ENCODE peak calls at places on chromosomes 12 and 14, in seven cellular contexts. H is IMR-90, D is mesenchymal stem cell, X is neuronal stem cell, Y is H1, V is mesendoderm, U is H9. R is an unnamed sample.

GRCh38 chr12:1507308-1507707 is 87.1 kb downstream of the FBXL14 start:
- DNase-seq in H (no peak), D (no peak), X (no peak), Y (no peak), V (no peak), U (peak; percentile 25), R (no peak)

GRCh38 chr14:99716091-99716849 is 32.2 kb downstream of the CYP46A1 start:
- DNase-seq in H (no peak), D (no peak), X (no peak), Y (no peak), V (no peak), U (peak; percentile 15), R (no peak)

GRCh38 chr14:57060276-57060956 is 208.3 kb downstream of the EXOC5 start:
- DNase-seq in H (no peak), D (no peak), X (no peak), Y (no peak), V (peak; percentile 73), U (no peak), R (no peak)

GRCh38 chr14:99603471-99603933 is 505 bp downstream of the CCDC85C start:
- DNase-seq in H (peak; percentile 49), D (peak; percentile 42), X (no peak), Y (no peak), V (peak; percentile 77), U (peak; percentile 56), R (peak; percentile 23)

GRCh38 chr12:130559806-130560205 is 156.3 kb downstream of the RIMBP2 start:
- DNase-seq in H (no peak), D (no peak), X (no peak), Y (no peak), V (no peak), U (no peak), R (no peak)

GRCh38 chr14:72916174-72916573 is 10.1 kb upstream of the DCAF4 start:
- DNase-seq in H (peak; percentile 20), D (no peak), X (no peak), Y (no peak), V (no peak), U (no peak), R (no peak)

GRCh38 chr12:75932241-75932640 is 99.3 kb downstream of the PHLDA1 start:
- DNase-seq in H (no peak), D (no peak), X (no peak), Y (no peak), V (no peak), U (no peak), R (no peak)

GRCh38 chr14:61928300-61928699 is 166.1 kb downstream of the SNAPC1 start:
- DNase-seq in H (no peak), D (no peak), X (no peak), Y (no peak), V (no peak), U (no peak), R (no peak)

GRCh38 chr12:116171549-116171948 is 105.9 kb downstream of the MED13L start:
- DNase-seq in H (peak; percentile 54), D (peak; percentile 40), X (no peak), Y (no peak), V (no peak), U (no peak), R (no peak)

GRCh38 chr14:23695220-23695999 is 59.2 kb downstream of the DHRS2 start:
- DNase-seq in H (no peak), D (no peak), X (peak; percentile 38), Y (no peak), V (peak; percentile 62), U (peak; percentile 45), R (no peak)

GRCh38 chr14:23693252-23693775 is 57.1 kb downstream of the DHRS2 start:
- DNase-seq in H (no peak), D (no peak), X (no peak), Y (no peak), V (no peak), U (no peak), R (no peak)

GRCh38 chr14:23696706-23697239 is 60.6 kb downstream of the DHRS2 start:
- DNase-seq in H (no peak), D (no peak), X (no peak), Y (no peak), V (no peak), U (no peak), R (no peak)

GRCh38 chr14:23694085-23694975 is 58.2 kb downstream of the DHRS2 start:
- DNase-seq in H (peak; percentile 2), D (no peak), X (no peak), Y (no peak), V (peak; percentile 95), U (peak; percentile 40), R (peak; percentile 96)

GRCh38 chr14:23697689-23698088 is 61.5 kb downstream of the DHRS2 start:
- DNase-seq in H (no peak), D (no peak), X (no peak), Y (no peak), V (no peak), U (no peak), R (no peak)
- H3K18ac ChIP-seq in H (no peak overlapping the region), D (no peak overlapping the region), X (no peak overlapping the region), Y (no peak overlapping the region), V (no peak overlapping the region), U (no peak overlapping the region), R (no peak overlapping the region)

DNA sequence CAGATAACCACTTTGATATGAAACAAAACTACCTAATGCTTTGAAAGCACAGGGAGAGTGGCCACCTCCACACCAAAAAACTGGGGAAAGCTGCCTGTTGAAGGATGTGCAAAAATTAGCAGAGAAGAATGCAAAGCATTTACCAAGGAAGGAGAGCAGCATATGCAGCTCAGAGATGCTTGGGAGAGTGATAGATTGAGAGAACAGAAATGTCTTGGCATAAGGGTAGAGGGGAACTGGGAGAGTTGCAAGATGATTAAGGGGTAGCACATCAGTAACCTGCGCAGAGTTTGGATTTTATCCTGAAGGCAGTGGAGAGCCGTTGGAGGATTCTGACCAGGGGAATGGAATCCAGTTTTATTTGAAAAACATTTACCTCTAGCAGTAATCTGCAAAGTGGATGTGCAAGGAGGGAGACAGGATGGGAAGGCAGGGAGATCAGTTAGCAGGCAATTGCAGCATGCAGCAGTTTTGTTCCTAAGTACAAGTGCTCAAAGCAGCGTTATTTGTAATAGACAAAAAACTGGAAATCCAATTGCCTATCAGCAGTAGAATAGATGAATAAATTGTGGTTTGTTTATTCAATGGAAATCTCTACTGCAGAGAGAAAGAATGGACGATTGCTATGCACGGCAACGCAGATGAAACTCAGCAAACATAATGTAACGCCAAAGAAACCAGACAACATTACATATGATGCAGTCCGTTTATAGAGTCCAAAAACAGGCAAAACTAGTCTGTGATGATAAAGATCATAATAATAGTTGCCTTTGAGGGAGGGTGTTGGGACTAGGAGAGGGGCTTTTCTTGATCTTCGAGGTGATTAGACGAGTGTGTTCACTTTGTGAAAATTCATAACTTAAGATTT is 81.5 kb downstream of the BHLHE41 start:
- DNase-seq in H (no peak), D (no peak), X (no peak), Y (no peak), V (peak; percentile 30), U (no peak), R (peak; percentile 63)
- H3K9ac ChIP-seq in H (no peak overlapping the region), D (peak overlapping the region; percentile 40), X (no peak overlapping the region), Y (no peak overlapping the region), V (no peak overlapping the region), U (no peak overlapping the region), R (no peak overlapping the region)

GRCh38 chr12:4960547-4960946 is 50.8 kb downstream of the KCNA1 start:
- DNase-seq in H (no peak), D (no peak), X (no peak), Y (no peak), V (no peak), U (no peak), R (no peak)
- H3K23ac ChIP-seq in H (no peak overlapping the region), D (no peak overlapping the region), X (no peak overlapping the region), Y (no peak overlapping the region), V (no peak overlapping the region), U (no peak overlapping the region), R (no peak overlapping the region)

DNA sequence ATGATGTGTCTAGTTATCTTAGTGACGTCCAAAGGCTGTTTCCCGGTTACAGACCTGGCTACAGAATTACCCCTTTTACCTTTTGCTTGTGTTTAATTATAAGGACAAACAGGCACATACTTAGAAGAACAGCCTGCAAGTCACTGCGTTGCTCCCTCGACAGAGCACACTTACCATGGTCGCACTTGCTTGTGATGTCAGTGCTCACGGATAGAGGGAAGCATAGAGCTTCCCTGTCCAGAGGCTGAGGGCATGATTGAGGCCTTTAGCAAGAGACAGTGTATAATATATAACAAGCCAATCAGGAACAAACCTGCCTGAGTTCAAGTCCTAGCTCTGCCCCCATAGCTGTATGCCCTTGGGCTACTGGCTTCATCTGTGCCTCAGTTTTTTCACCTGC is 73.2 kb upstream of the SCN8A start:
- DNase-seq in H (no peak), D (no peak), X (no peak), Y (no peak), V (peak; percentile 63), U (peak; percentile 67), R (no peak)
- H3K18ac ChIP-seq in H (no peak overlapping the region), D (no peak overlapping the region), X (no peak overlapping the region), Y (no peak overlapping the region), V (no peak overlapping the region), U (no peak overlapping the region), R (no peak overlapping the region)

DNA sequence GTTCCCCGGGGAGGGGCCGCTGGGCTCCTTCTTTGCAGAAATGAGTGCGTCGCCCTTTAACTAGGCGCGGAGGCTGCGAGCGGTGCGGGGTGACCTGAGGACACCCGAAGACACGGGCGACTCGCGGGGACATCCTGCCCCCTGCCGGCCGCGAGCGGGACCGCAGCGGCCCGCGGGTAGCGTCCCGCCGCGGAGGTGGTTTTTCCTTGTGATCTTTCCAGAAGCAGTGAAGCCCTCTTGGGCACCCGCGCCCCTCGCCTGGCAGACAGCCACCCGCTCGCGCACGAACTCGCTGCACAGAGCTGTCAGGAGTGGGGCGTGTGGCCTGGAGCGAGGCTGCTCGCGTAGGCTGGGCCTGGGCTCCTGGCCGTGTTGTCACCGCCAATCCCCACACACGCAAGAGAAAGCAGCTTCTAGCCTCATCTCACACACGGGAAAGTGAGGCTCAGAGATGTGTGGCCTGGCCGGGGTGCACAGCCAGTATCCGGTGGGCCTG is 67.2 kb downstream of the DIO3 start:
- DNase-seq in H (peak; percentile 36), D (peak; percentile 49), X (peak; percentile 69), Y (peak; percentile 54), V (peak; percentile 77), U (peak; percentile 80), R (peak; percentile 32)
- H3K9ac ChIP-seq in H (peak overlapping the region; percentile 52), D (peak overlapping the region; percentile 68), X (peak overlapping the region; percentile 70), Y (no peak overlapping the region), V (peak overlapping the region; percentile 70), U (no peak overlapping the region), R (no peak overlapping the region)

GRCh38 chr14:105301103-105301914 is 508 bp upstream of the BRF1 start:
- DNase-seq in H (peak; percentile 90), D (peak; percentile 95), X (peak; percentile 96), Y (peak; percentile 92), V (peak; percentile 94), U (peak; percentile 98), R (peak; percentile 98)
- H3K23ac ChIP-seq in H (peak overlapping the region; percentile 93), D (no peak overlapping the region), X (peak overlapping the region; percentile 94), Y (no peak overlapping the region), V (no peak overlapping the region), U (no peak overlapping the region), R (no peak overlapping the region)

R was measured in trophoblast cell.